ENCODE peak calls at places on chromosomes 5 and 9, in four cellular contexts. B, F, X and C are unnamed samples.

GRCh38 chr5:80408976-80409926 is 1.4 kb downstream of the ZFYVE16 start:
- DNase-seq in F (peak; percentile 19), B (no peak), X (peak; percentile 3), C (no peak)

GRCh38 chr5:115815693-115816225 is 700 bp downstream of the CDO1 start:
- DNase-seq in F (no peak), X (no peak), B (peak; percentile 82), C (no peak)

GRCh38 chr5:170184007-170184687 is 48.6 kb upstream of the C5orf58 start:
- DNase-seq in F (peak; percentile 66), B (peak; percentile 26), X (peak; percentile 66), C (peak; percentile 78)

GRCh38 chr9:87266697-87267096 is 231.0 kb upstream of the DAPK1 start:
- DNase-seq in F (no peak), B (no peak), X (no peak), C (no peak)

GRCh38 chr5:6158974-6159863 is 219.1 kb downstream of the MED10 start:
- DNase-seq in B (no peak), X (peak; percentile 95), F (no peak), C (no peak)

GRCh38 chr9:13607746-13608445 is 328.4 kb upstream of the MPDZ start:
- DNase-seq in X (no peak), F (no peak), B (no peak), C (no peak)

GRCh38 chr5:72815580-72816296 is 723 bp upstream of the TNPO1 start:
- DNase-seq in F (no peak), B (no peak), X (no peak), C (no peak)

GRCh38 chr9:20981486-20981885 is 50.0 kb downstream of the HACD4 start:
- DNase-seq in F (no peak), X (peak; percentile 11), B (no peak), C (no peak)

GRCh38 chr9:110126986-110127864 is 80.7 kb downstream of the C9orf152 start:
- DNase-seq in X (no peak), B (no peak), F (no peak), C (no peak)

GRCh38 chr5:99088309-99088708 is 159.5 kb upstream of the CHD1 start:
- DNase-seq in F (no peak), X (no peak), B (no peak), C (no peak)

DNA sequence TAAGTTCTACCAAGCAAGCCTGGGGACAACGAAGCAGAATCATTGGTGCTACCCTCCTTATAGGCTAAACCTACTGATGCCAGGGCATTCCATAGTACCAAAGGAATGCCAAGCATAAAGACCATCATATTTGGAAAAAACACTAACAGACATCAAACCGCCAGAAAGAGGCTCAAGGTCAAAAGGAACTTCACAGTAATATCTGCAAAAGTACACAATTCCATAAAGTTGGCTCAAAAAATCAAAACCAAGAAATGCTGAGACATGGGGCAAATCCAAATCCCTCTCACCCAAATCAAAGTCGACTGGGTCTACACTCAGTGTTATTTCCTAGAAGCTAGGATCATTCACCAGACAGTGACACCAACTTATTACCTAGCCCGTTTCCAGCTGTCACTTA is 3.4 kb downstream of the VCP start:
- DNase-seq in F (no peak), B (no peak), X (no peak), C (no peak)
- H3K4me3 ChIP-seq in F (no peak overlapping the region), B (peak overlapping the region; percentile 80), X (no peak overlapping the region), C (no peak overlapping the region)

GRCh38 chr9:107628444-107628843 is 138.9 kb upstream of the KLF4 start:
- DNase-seq in B (no peak), X (no peak), F (no peak), C (no peak)
- H3K27ac ChIP-seq in B (no peak overlapping the region), X (no peak overlapping the region), F (no peak overlapping the region), C (no peak overlapping the region)

GRCh38 chr5:56023296-56023695 is 28.5 kb upstream of the IL6ST start:
- DNase-seq in B (no peak), F (no peak), X (no peak), C (no peak)
- H3K4me1 ChIP-seq in B (no peaks in the 10 kb centered on the region), F (no peaks in the 10 kb centered on the region), X (peaks cover 39% of the 10 kb centered on the region), C (no peaks in the 10 kb centered on the region)

DNA sequence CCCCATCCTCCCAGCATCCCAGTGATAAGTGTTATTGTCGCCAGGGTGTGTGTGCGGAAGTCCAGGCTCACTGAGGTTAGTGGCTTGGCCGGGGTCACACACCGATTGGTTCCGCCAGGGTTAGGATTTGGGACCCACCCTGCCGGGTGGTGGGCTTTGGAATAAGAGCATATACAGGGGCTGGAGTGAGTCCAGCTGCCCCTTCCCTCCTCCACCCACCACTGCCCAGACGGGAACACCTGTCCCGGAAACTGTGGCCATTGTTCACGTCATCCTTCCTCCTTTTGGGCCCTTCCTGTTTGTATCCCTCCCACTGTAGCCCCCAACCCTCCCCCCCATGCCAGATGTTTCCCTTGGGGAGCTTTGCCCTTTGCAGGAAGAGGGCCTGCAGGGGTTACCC is 5.0 kb downstream of the N4BP3 start:
- DNase-seq in X (no peak), B (no peak), F (no peak), C (no peak)
- H3K4me3 ChIP-seq in X (no peak overlapping the region), B (no peak overlapping the region), F (no peak overlapping the region), C (no peak overlapping the region)

DNA sequence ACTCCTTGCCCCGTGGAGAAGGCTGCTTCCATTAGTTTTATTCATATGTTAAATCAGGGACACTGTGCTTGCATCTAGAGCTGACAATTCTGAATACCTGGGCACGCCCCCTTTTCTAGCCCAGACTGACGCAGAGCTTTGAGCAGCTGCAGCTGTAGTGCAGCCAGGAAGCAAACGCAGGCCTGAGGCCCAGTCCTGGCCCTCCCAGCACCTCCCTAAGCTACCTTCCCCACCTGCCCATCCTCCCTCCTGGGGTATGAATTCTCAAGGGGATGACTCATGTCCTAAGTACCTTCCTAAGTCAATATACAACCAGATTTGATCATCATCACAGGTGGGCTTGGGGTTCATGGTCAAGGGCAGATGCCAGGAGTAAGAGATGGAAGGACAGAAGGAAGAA is 3.5 kb downstream of the PHF19 start:
- DNase-seq in F (no peak), B (no peak), X (peak; percentile 73), C (peak; percentile 88)
- H3K27ac ChIP-seq in F (no peak overlapping the region), B (no peak overlapping the region), X (peak overlapping the region; percentile 99), C (no peak overlapping the region)

GRCh38 chr9:136541709-136542108 is 4.1 kb downstream of the NOTCH1 start:
- DNase-seq in B (peak; percentile 63), X (no peak), F (no peak), C (no peak)

GRCh38 chr9:136543830-136544548 is 1.9 kb downstream of the NOTCH1 start:
- DNase-seq in X (no peak), F (no peak), B (peak; percentile 72), C (no peak)

GRCh38 chr9:136544549-136545064 is 1.2 kb downstream of the NOTCH1 start:
- DNase-seq in F (peak; percentile 57), B (peak; percentile 92), X (no peak), C (no peak)

GRCh38 chr9:136542246-136543041 is 3.4 kb downstream of the NOTCH1 start:
- DNase-seq in F (peak; percentile 33), B (peak; percentile 42), X (no peak), C (no peak)

GRCh38 chr9:136543280-136543679 is 2.6 kb downstream of the NOTCH1 start:
- DNase-seq in B (peak; percentile 69), F (no peak), X (no peak), C (no peak)
- H3K4me1 ChIP-seq in B (peaks cover 71% of the 10 kb centered on the region), F (peaks cover 33% of the 10 kb centered on the region), X (peaks cover 24% of the 10 kb centered on the region), C (peaks cover 18% of the 10 kb centered on the region)